ENCODE peak calls at places on chromosomes 13 and 19, in eight cellular contexts. E is bronchial epithelial cell, G is activated B cell treated with CpG ODN at 0.5 μM for 24 hours, K is fibroblast of pulmonary artery, D is RWPE1, Y is adrenal gland, M is progenitor cell of endocrine pancreas, Q is glutamatergic neuron. I is an unnamed sample.

GRCh38 chr19:39401549-39402416 is 4.9 kb upstream of the ZFP36 start:
- DNase-seq in E (peak; percentile 97), G (peak; percentile 45), K (peak; percentile 70), D (no peak), Y (peak; percentile 89), M (no peak), Q (no peak), I (no peak)

GRCh38 chr13:51844862-51845573 is at the start of gene TMEM272:
- DNase-seq in E (no peak), G (peak; percentile 37), K (peak; percentile 45), D (peak; percentile 62), Y (peak; percentile 56), M (peak; percentile 73), Q (peak; percentile 80), I (peak; percentile 45)

GRCh38 chr19:5926641-5927438 is 12.8 kb downstream of the CAPS start:
- DNase-seq in E (no peak), G (no peak), K (no peak), D (no peak), Y (no peak), M (no peak), Q (no peak), I (no peak)

GRCh38 chr13:108624108-108624507 is 5.3 kb upstream of the MYO16 start:
- DNase-seq in E (no peak), G (no peak), K (no peak), D (no peak), Y (no peak), M (no peak), Q (no peak), I (no peak)

GRCh38 chr13:60175571-60175970 is 11.8 kb upstream of the DIAPH3 start:
- DNase-seq in E (no peak), G (no peak), K (no peak), D (no peak), Y (no peak), M (no peak), Q (no peak), I (no peak)

GRCh38 chr13:76667551-76667950 is 218.7 kb downstream of the KCTD12 start:
- DNase-seq in E (peak; percentile 54), G (no peak), K (peak; percentile 89), D (peak; percentile 28), Y (no peak), M (no peak), Q (no peak), I (no peak)

GRCh38 chr19:2779121-2779740 is 3.8 kb downstream of the SGTA start:
- DNase-seq in E (no peak), G (no peak), K (no peak), D (no peak), Y (no peak), M (no peak), Q (no peak), I (no peak)

GRCh38 chr19:50896591-50897190 is 14.5 kb downstream of the KLK4 start:
- DNase-seq in E (peak; percentile 85), G (peak; percentile 58), K (peak; percentile 25), D (peak; percentile 5), Y (peak; percentile 62), M (no peak), Q (no peak), I (no peak)

GRCh38 chr13:50026788-50027473 is 11.7 kb downstream of the KCNRG start:
- DNase-seq in E (no peak), G (no peak), K (no peak), D (no peak), Y (no peak), M (no peak), Q (no peak), I (no peak)

GRCh38 chr13:90615236-90615635 is 732.3 kb upstream of the MIR17HG start:
- DNase-seq in E (no peak), G (no peak), K (no peak), D (no peak), Y (no peak), M (no peak), Q (no peak), I (no peak)

GRCh38 chr19:919157-920050 is 2.3 kb downstream of the KISS1R start:
- DNase-seq in E (peak; percentile 30), G (peak; percentile 56), K (no peak), D (no peak), Y (no peak), M (no peak), Q (no peak), I (no peak)

GRCh38 chr13:112657850-112658445 is 31.9 kb upstream of the ATP11A start:
- DNase-seq in E (peak; percentile 74), G (no peak), K (peak; percentile 78), D (peak; percentile 73), Y (no peak), M (no peak), Q (no peak), I (peak; percentile 68)

DNA sequence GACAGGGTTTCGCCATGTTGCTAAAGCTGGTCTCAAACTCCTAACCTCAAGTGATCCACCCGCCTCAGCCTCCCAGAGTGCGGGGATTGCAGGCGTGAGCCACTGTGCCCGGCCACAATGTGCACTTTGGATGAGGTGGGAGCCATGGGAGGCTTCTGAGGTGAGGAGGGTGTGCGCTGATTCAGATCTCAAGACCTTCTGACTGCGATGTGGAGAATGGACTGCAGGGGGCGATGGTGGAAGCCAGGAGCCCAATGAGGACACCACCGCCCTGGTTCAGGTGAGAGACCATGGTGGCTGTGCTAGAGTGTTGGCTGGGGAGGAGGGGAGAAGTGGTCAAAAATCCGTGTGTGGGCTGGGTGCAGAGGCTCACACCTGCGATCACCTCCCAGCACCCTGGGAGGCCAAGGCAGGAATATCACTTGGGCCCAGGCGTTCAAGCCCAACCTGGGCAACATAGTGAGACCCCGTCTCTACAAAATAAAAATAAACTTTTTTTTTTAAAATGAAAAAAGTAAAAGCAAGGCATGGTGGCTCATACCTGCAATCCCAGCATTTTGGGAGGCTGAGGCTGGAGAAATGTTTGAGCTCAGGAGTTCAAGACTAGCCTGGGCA is 5.6 kb downstream of the INAFM1 start:
- DNase-seq in E (peak; percentile 21), G (no peak), K (peak; percentile 25), D (no peak), Y (peak; percentile 39), M (no peak), Q (peak; percentile 66), I (no peak)
- TF ChIP-seq CTCF in E (peak; percentile 53), G (no peak), K (peak; percentile 57), D (peak; percentile 29), Y (peak; percentile 14), M (peak; percentile 45), Q (no peak), I (peak; percentile 44)

DNA sequence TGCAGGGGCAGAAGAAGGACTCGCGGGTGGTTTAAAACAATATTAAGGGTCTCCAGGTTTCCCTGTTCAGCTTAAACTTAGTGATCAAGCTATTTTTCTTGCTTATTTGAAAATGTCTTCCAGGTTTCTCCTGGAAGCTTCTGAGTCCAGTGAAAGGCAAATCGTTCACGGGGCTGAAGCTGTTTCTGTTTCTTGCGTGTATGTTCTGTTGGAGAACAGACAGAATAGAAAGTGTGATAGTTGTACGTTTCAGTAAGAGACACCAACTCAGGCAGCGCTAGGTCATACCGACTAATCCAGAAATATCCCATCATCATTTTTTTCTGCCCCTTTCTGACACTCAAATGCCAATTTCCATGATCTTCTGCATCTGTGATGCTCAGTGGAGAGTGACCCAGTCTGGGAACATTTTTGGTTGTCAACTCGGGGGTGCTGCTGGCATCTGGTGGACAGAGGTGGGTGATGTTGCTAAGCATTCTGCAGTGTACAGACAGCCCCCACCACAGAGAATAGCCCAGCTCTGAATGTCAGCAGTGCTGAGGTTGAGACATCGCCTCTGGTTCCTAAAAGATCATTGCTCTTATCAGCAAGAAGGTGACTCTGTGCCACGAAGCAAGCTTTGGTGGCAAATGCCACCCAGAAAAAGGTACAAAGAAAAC is 4.3 kb downstream of the KLF2 start:
- DNase-seq in E (no peak), G (no peak), K (peak; percentile 76), D (no peak), Y (peak; percentile 44), M (no peak), Q (no peak), I (no peak)
- TF ChIP-seq CTCF in E (no peak), G (no peak), K (peak; percentile 6), D (no peak), Y (no peak), M (no peak), Q (no peak), I (no peak)

GRCh38 chr19:33424181-33424580 is 50.7 kb downstream of the CEBPG start:
- DNase-seq in E (no peak), G (no peak), K (no peak), D (no peak), Y (no peak), M (no peak), Q (no peak), I (no peak)

GRCh38 chr19:33428627-33429013 is 55.1 kb downstream of the CEBPG start:
- DNase-seq in E (no peak), G (no peak), K (no peak), D (no peak), Y (no peak), M (no peak), Q (peak; percentile 13), I (no peak)

GRCh38 chr19:33427801-33428626 is 54.5 kb downstream of the CEBPG start:
- DNase-seq in E (no peak), G (no peak), K (no peak), D (no peak), Y (no peak), M (no peak), Q (peak; percentile 13), I (no peak)

GRCh38 chr19:33429891-33430673 is 56.6 kb downstream of the CEBPG start:
- DNase-seq in E (no peak), G (no peak), K (no peak), D (no peak), Y (peak; percentile 9), M (no peak), Q (peak; percentile 34), I (no peak)

DNA sequence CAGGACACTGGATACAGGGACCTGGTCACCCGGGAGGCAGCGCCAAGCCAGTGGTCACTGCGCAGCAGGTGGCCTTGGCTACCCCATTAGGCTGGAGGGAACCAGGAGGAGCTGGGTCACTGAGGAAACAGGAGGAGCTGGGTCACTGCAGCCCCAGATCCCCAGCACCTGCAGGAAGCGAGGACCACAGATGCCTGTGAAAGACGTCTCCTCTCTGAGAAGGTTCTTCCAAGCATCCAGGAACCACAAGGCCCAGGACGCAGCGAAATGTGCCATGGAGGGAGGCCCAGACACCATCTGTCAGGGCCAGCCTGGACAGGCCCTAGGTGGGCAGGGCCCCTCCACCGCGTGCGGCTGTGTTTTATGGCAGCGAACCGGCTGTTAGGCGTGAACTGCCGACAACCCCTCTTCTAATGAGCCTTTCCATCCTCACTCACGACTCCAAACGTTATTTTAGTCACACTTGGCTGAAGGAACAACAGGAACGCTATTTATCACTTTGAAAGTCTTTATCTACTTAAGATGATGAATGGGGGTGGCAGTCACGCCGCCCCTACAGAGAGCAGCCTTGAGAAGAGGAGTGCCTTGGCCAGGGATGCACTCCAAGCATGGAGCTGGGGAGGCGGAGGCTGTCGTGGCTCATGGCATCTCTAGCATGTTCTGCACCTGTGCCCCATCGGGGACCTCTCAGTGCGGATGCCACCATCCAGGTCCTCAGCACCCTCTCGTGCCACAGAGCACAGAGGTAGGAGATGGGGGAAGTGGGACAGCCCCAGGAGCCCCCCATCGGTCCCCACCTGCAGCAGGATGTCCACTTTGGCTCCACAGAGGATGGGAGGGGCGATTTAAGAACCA is 53.3 kb downstream of the CEBPG start:
- DNase-seq in E (no peak), G (no peak), K (no peak), D (no peak), Y (no peak), M (no peak), Q (peak; percentile 8), I (no peak)
- TF ChIP-seq CTCF in E (no peak), G (no peak), K (no peak), D (no peak), Y (no peak), M (no peak), Q (no peak), I (no peak)

DNA sequence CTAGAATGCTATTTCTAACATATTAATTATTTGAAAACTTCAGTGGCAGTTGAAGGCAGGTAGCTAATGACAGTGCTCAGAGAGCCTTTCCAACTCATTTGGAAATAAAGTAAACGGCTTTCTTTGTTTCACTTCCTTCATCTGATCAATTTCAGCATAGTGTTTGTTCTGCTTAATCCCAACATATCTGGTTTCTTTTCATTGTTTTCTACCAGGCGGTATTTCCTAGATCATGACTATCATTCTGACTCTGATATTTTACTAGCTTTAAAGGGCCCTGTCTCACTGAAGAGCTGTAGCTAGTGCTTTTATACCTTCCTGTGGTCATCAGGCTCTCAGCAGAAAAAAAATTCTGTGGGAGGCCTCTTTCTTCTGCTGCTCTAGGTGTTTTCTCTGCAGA is 178.6 kb downstream of the RBM26 start:
- DNase-seq in E (peak; percentile 26), G (no peak), K (no peak), D (no peak), Y (no peak), M (no peak), Q (no peak), I (no peak)
- TF ChIP-seq CTCF in E (no peak), G (no peak), K (no peak), D (no peak), Y (no peak), M (no peak), Q (no peak), I (no peak)